ENCODE peak calls at places on chromosomes 16 and 17, in eight cellular contexts. X, A, J, L, M, W, I and T are unnamed samples.

GRCh38 chr16:23188911-23189310 is 6.4 kb downstream of the SCNN1G start:
- DNase-seq in X (no peak), A (no peak), J (no peak), L (no peak), M (no peak), W (no peak), I (no peak), T (no peak)

GRCh38 chr16:47143329-47143676 is 442 bp downstream of the NETO2 start:
- DNase-seq in X (peak), A (no peak), J (peak), L (peak), M (peak), W (peak), I (peak), T (peak)

GRCh38 chr16:85330694-85331188 is 218.5 kb upstream of the CIBAR2 start:
- DNase-seq in X (no peak), A (no peak), J (no peak), L (peak), M (peak), W (peak), I (no peak), T (peak)

GRCh38 chr17:63503330-63503685 is 19.9 kb upstream of the KCNH6 start:
- DNase-seq in X (no peak), A (no peak), J (no peak), L (peak), M (no peak), W (no peak), I (no peak), T (no peak)

GRCh38 chr16:50274771-50275415 is 8.5 kb downstream of the ADCY7 start:
- DNase-seq in X (peak), A (no peak), J (no peak), L (no peak), M (no peak), W (no peak), I (peak), T (no peak)

GRCh38 chr17:66506641-66507040 is 204.2 kb downstream of the PRKCA start:
- DNase-seq in X (no peak), A (no peak), J (no peak), L (peak), M (no peak), W (no peak), I (no peak), T (peak)

GRCh38 chr16:21264226-21265036 is 13.7 kb downstream of the CRYM start:
- DNase-seq in X (no peak), A (no peak), J (no peak), L (no peak), M (no peak), W (peak), I (no peak), T (no peak)

GRCh38 chr16:12917653-12918052 is 16.3 kb downstream of the SHISA9 start:
- DNase-seq in X (no peak), A (no peak), J (no peak), L (no peak), M (no peak), W (peak), I (no peak), T (no peak)

GRCh38 chr16:80265624-80266306 is 275.0 kb upstream of the DYNLRB2 start:
- DNase-seq in X (no peak), A (no peak), J (no peak), L (no peak), M (peak), W (peak), I (no peak), T (no peak)

GRCh38 chr17:17028059-17028877 is 14.0 kb upstream of the MPRIP start:
- DNase-seq in X (no peak), A (peak), J (peak), L (peak), M (peak), W (peak), I (peak), T (peak)

GRCh38 chr16:67423634-67424575 is 7.0 kb upstream of the HSD11B2 start:
- DNase-seq in X (no peak), A (no peak), J (no peak), L (no peak), M (no peak), W (no peak), I (no peak), T (no peak)

GRCh38 chr16:2428051-2428786 is 1.0 kb upstream of the CCNF start:
- DNase-seq in X (peak), A (peak), J (no peak), L (peak), M (peak), W (no peak), I (peak), T (peak)

GRCh38 chr17:36524428-36524876 is 10.2 kb downstream of the MYO19 start:
- DNase-seq in X (no peak), A (no peak), J (no peak), L (peak), M (no peak), W (no peak), I (no peak), T (no peak)

GRCh38 chr17:66192378-66192687 is 400 bp upstream of the CEP112 start:
- DNase-seq in X (no peak), A (no peak), J (no peak), L (no peak), M (no peak), W (peak), I (no peak), T (no peak)

GRCh38 chr16:3952342-3953131 is 72.0 kb upstream of the CREBBP start:
- DNase-seq in X (peak), A (peak), J (peak), L (no peak), M (no peak), W (peak), I (peak), T (peak)

GRCh38 chr17:72422505-72423285 is 301.9 kb downstream of the SOX9 start:
- DNase-seq in X (no peak), A (peak), J (peak), L (peak), M (peak), W (peak), I (peak), T (peak)

GRCh38 chr17:73625975-73626706 is 18.1 kb downstream of the SDK2 start:
- DNase-seq in X (peak), A (no peak), J (peak), L (no peak), M (no peak), W (no peak), I (no peak), T (no peak)

GRCh38 chr16:83561876-83562275 is 245.9 kb upstream of the HSBP1 start:
- DNase-seq in X (no peak), A (no peak), J (no peak), L (peak), M (no peak), W (peak), I (no peak), T (peak)

GRCh38 chr16:82187829-82188228 is 17.8 kb upstream of the MPHOSPH6 start:
- DNase-seq in X (no peak), A (no peak), J (no peak), L (no peak), M (no peak), W (no peak), I (no peak), T (peak)

GRCh38 chr17:32794533-32795246 is 82.2 kb downstream of the MYO1D start:
- DNase-seq in X (no peak), A (no peak), J (no peak), L (no peak), M (peak), W (no peak), I (no peak), T (no peak)

GRCh38 chr16:10080031-10080772 is 102.0 kb downstream of the GRIN2A start:
- DNase-seq in X (no peak), A (peak), J (peak), L (peak), M (peak), W (peak), I (no peak), T (peak)

GRCh38 chr16:49000594-49000993 is 281.0 kb downstream of the CBLN1 start:
- DNase-seq in X (no peak), A (no peak), J (no peak), L (peak), M (no peak), W (no peak), I (no peak), T (no peak)

GRCh38 chr17:50207792-50208567 is 6.5 kb upstream of the COL1A1 start:
- DNase-seq in X (no peak), A (peak), J (no peak), L (no peak), M (no peak), W (no peak), I (peak), T (no peak)

GRCh38 chr17:35684046-35684802 is 47.2 kb upstream of the RASL10B start:
- DNase-seq in X (no peak), A (no peak), J (no peak), L (peak), M (no peak), W (peak), I (no peak), T (peak)

GRCh38 chr16:89667633-89668032 is 10.0 kb downstream of the SPATA33 start:
- DNase-seq in X (no peak), A (no peak), J (no peak), L (no peak), M (no peak), W (no peak), I (no peak), T (no peak)

GRCh38 chr16:11497329-11497805 is 89.4 kb downstream of the LITAF start:
- DNase-seq in X (peak), A (peak), J (peak), L (peak), M (no peak), W (peak), I (peak), T (peak)

GRCh38 chr17:66627985-66628384 is 206.9 kb upstream of the CACNG5 start:
- DNase-seq in X (no peak), A (no peak), J (no peak), L (no peak), M (no peak), W (peak), I (no peak), T (no peak)

GRCh38 chr16:29675811-29676643 is 3.0 kb upstream of the QPRT start:
- DNase-seq in X (no peak), A (no peak), J (no peak), L (peak), M (no peak), W (peak), I (no peak), T (peak)

GRCh38 chr17:58447039-58447975 is 30.0 kb upstream of the RNF43 start:
- DNase-seq in X (peak), A (no peak), J (peak), L (peak), M (peak), W (peak), I (no peak), T (peak)

GRCh38 chr16:25796239-25796638 is 104.5 kb downstream of the HS3ST4 start:
- DNase-seq in X (no peak), A (no peak), J (no peak), L (no peak), M (no peak), W (no peak), I (no peak), T (no peak)

DNA sequence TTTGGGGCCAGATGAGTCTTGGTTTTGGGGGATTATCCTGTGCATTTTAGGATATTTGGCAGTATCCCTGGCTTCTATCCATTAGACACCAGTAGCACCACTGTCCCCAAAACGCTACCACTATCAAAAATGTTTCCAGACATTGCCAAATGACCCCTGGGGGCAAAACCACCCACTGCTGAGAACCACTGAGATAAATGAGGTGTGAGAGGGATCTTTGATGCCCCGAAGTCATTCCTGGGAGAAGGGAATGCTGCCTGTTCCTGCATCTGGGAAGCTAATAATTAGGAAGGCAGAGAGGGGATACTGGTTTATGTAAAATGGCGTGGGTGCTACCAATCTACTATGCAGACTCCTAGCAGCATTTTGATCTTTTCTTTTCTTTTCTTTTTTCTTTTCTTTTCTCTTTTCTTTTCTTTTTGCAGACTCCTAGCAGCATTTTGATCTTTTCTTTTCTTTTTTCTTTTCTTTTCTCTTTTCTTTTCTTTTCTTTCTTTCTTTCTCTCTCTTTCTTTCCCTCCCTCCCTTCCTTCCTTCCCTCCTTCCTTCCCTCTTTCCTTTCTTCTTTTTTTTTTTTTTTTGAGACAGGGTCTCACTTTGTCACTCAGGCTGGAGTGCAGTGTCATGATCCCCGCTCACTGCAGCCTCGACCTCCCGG is 8.8 kb upstream of the MT3 start:
- DNase-seq in X (no peak), A (no peak), J (no peak), L (no peak), M (no peak), W (no peak), I (no peak), T (no peak)
- TF ChIP-seq CTCF in X (no peak), A (no peak), J (no peak), L (no peak), M (no peak), W (no peak), I (no peak), T (no peak)

GRCh38 chr16:88385831-88386815 is 3.4 kb downstream of the ZNF469 start:
- DNase-seq in X (peak), A (peak), J (peak), L (no peak), M (no peak), W (no peak), I (peak), T (no peak)

GRCh38 chr16:88385112-88385594 is 2.4 kb downstream of the ZNF469 start:
- DNase-seq in X (no peak), A (peak), J (no peak), L (no peak), M (no peak), W (no peak), I (peak), T (no peak)

GRCh38 chr16:88382491-88383400 is at the start of gene ZNF469:
- DNase-seq in X (peak), A (peak), J (peak), L (peak), M (no peak), W (peak), I (peak), T (peak)

GRCh38 chr16:88383401-88384221 is 852 bp downstream of the ZNF469 start:
- DNase-seq in X (peak), A (peak), J (peak), L (peak), M (no peak), W (peak), I (peak), T (peak)

DNA sequence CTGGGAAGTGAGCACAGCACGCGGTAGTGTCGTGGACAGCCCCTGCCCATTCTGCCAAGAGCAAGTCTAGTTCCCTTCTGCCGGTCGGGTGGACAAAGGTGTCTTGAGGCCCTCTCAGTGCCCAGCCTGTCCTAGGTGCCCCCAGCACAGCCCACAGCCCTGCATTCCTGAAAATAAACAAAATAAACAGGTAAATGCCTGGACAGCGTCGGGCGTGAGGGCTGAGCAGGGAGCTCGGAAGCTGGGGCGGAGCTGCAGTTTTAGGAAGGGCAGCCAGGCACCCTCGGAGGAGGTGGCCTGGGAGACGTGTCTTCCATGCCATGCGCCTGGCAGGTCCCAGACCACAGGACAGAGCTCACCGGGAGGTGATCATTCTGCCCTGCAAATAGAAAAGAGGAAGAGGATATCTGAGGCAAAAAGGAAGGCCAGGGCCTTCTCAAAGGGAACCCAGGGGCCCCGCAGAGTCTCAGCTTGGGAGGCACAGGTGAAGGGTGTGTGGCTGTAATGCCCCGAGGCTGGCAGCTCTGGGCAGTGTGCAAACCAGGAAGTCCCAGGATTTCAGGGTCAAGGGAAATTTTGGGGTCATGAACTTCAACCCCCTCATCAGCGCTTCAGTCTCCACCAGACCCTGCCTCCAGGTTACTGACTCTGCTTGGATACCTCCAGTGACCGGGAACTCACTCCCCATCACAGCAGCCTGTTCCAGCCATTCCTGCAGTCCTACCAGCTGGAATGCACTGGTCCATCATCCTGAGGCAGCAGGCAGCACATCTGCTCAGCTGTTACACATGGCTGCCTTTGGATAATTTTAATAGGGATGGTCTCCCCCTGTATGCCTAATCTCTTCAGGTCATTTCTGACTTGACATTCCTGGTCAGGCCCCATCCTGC is 1.7 kb downstream of the ZNF469 start:
- DNase-seq in X (peak), A (peak), J (peak), L (no peak), M (no peak), W (no peak), I (peak), T (no peak)
- H3K4me3 ChIP-seq in X (peak), A (no peak), J (peak), L (peak), M (no peak), W (peak), I (no peak), T (peak)

GRCh38 chr17:51636291-51636690 is 375.9 kb downstream of the UTP18 start:
- DNase-seq in X (no peak), A (no peak), J (no peak), L (peak), M (no peak), W (no peak), I (no peak), T (no peak)
- TF ChIP-seq CTCF in X (no peak), A (no peak), J (no peak), L (no peak), M (peak), W (no peak), I (no peak), T (no peak)

GRCh38 chr17:82028966-82029365 is 2.5 kb upstream of the RAC3 start:
- DNase-seq in X (no peak), A (no peak), J (no peak), L (no peak), M (no peak), W (no peak), I (no peak), T (no peak)
- H3K4me3 ChIP-seq in X (no peak), A (no peak), J (no peak), L (no peak), M (no peak), W (no peak), I (no peak), T (no peak)

GRCh38 chr17:79832211-79833109 is 6.8 kb downstream of the CBX4 start:
- DNase-seq in X (no peak), A (peak), J (no peak), L (no peak), M (no peak), W (no peak), I (peak), T (no peak)

GRCh38 chr17:79833110-79833450 is 6.2 kb downstream of the CBX4 start:
- DNase-seq in X (no peak), A (no peak), J (no peak), L (no peak), M (no peak), W (no peak), I (no peak), T (no peak)

GRCh38 chr17:79834575-79835469 is 4.4 kb downstream of the CBX4 start:
- DNase-seq in X (peak), A (no peak), J (peak), L (peak), M (peak), W (no peak), I (peak), T (no peak)

GRCh38 chr17:79835470-79835899 is 3.8 kb downstream of the CBX4 start:
- DNase-seq in X (peak), A (no peak), J (no peak), L (no peak), M (peak), W (no peak), I (no peak), T (no peak)

GRCh38 chr17:79833744-79834574 is 5.3 kb downstream of the CBX4 start:
- DNase-seq in X (peak), A (no peak), J (no peak), L (no peak), M (no peak), W (no peak), I (peak), T (no peak)
- TF ChIP-seq CTCF in X (no peak), A (no peak), J (no peak), L (no peak), M (no peak), W (no peak), I (no peak), T (no peak)